ENCODE peak calls at places on chromosomes 16 and 17, in six cellular contexts. A, T, H, W, Z and G are unnamed samples.

GRCh38 chr16:14050297-14051027 is 20.7 kb upstream of the MRTFB start:
- DNase-seq in A (no peak), T (peak), H (no peak), W (no peak), Z (no peak), G (no peak)

GRCh38 chr16:815861-816260 is 15.3 kb upstream of the GNG13 start:
- DNase-seq in A (no peak), T (no peak), H (no peak), W (no peak), Z (no peak), G (no peak)

GRCh38 chr16:65769776-65770438 is 596.6 kb upstream of the CDH5 start:
- DNase-seq in A (no peak), T (no peak), H (no peak), W (peak), Z (no peak), G (no peak)

GRCh38 chr16:14405611-14406537 is 224.2 kb downstream of the PARN start:
- DNase-seq in A (peak), T (peak), H (peak), W (peak), Z (peak), G (peak)

GRCh38 chr16:10625595-10626357 is 45.4 kb upstream of the EMP2 start:
- DNase-seq in A (no peak), T (no peak), H (no peak), W (no peak), Z (peak), G (no peak)

GRCh38 chr16:12009462-12009861 is 32.9 kb downstream of the SNX29 start:
- DNase-seq in A (no peak), T (no peak), H (no peak), W (no peak), Z (no peak), G (no peak)

GRCh38 chr16:87178977-87179376 is 138.2 kb downstream of the C16orf95 start:
- DNase-seq in A (no peak), T (no peak), H (no peak), W (no peak), Z (no peak), G (no peak)

GRCh38 chr17:6660101-6660500 is 8.5 kb downstream of the C17orf100 start:
- DNase-seq in A (no peak), T (no peak), H (no peak), W (no peak), Z (no peak), G (no peak)

GRCh38 chr17:32461853-32462617 is 17.7 kb downstream of the PSMD11 start:
- DNase-seq in A (no peak), T (peak), H (no peak), W (peak), Z (peak), G (no peak)

GRCh38 chr17:77375108-77375507 is 234.3 kb downstream of the SEC14L1 start:
- DNase-seq in A (no peak), T (no peak), H (no peak), W (no peak), Z (no peak), G (no peak)

GRCh38 chr17:77371888-77372443 is 231.2 kb downstream of the SEC14L1 start:
- DNase-seq in A (no peak), T (no peak), H (no peak), W (no peak), Z (no peak), G (no peak)

GRCh38 chr17:77372444-77373297 is 231.9 kb downstream of the SEC14L1 start:
- DNase-seq in A (no peak), T (peak), H (peak), W (peak), Z (peak), G (peak)

GRCh38 chr17:77374170-77374936 is 233.6 kb downstream of the SEC14L1 start:
- DNase-seq in A (no peak), T (peak), H (peak), W (peak), Z (peak), G (peak)

GRCh38 chr17:77373298-77374169 is 232.8 kb downstream of the SEC14L1 start:
- DNase-seq in A (no peak), T (peak), H (no peak), W (no peak), Z (no peak), G (peak)
- TF ChIP-seq POLR2A in A (no peak), T (no peak), H (no peak), W (no peak), Z (peak), G (no peak)

GRCh38 chr16:85910854-85911247 is 11.9 kb downstream of the IRF8 start:
- DNase-seq in A (no peak), T (no peak), H (no peak), W (no peak), Z (no peak), G (no peak)
- TF ChIP-seq TAF1 in A (no peak), T (no peak), H (no peak), W (no peak), Z (no peak), G (no peak)

DNA sequence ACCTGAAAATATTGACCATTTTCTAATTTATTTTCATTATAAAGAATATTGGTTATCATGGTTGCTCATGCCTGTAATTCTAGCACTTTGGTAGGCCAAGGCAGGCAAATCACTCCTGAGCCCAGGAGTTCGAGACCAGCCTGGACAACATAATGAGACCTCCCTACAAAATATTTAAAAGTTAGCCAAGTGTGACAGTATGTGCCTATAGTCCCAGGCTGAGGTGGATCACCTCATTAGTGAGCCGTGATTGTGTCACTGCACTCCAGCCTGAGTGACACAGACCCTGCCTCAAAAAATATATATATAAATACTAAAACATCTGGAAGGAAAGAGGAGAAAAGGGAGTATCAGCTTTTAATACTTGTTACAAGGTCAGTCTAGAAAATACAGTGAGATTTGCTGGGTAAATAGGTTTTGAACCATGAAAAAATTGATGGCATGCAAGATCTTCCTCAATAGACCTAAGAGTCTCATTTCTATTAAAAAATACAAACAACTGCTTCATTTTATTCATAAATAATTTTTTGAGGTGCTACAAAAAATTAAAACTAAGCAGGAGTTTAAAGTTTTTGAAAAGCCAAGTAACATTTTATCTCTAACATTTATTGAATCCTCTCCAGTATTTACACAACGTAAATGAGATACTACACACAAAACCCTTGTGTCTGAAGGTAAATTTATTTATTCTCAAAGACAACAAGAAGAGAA is 47.7 kb downstream of the TUBD1 start:
- DNase-seq in A (no peak), T (no peak), H (no peak), W (no peak), Z (no peak), G (no peak)
- TF ChIP-seq POLR2A in A (no peak), T (no peak), H (no peak), W (no peak), Z (peak), G (no peak)

GRCh38 chr16:3058173-3059030 is 7.0 kb upstream of the IL32 start:
- DNase-seq in A (no peak), T (peak), H (no peak), W (peak), Z (peak), G (no peak)
- TF ChIP-seq TAF1 in A (no peak), T (peak), H (no peak), W (no peak), Z (no peak), G (no peak)

GRCh38 chr16:67170948-67171649 is 761 bp downstream of the NOL3 start:
- DNase-seq in A (no peak), T (no peak), H (no peak), W (no peak), Z (peak), G (no peak)

GRCh38 chr16:67173323-67173722 is 3.0 kb downstream of the NOL3 start:
- DNase-seq in A (no peak), T (peak), H (no peak), W (no peak), Z (no peak), G (no peak)

GRCh38 chr16:67174706-67175231 is 4.4 kb downstream of the NOL3 start:
- DNase-seq in A (no peak), T (no peak), H (no peak), W (no peak), Z (no peak), G (no peak)

GRCh38 chr16:67176662-67177061 is 6.3 kb downstream of the NOL3 start:
- DNase-seq in A (no peak), T (no peak), H (no peak), W (no peak), Z (no peak), G (no peak)

GRCh38 chr16:67173808-67174705 is 3.7 kb downstream of the NOL3 start:
- DNase-seq in A (no peak), T (peak), H (no peak), W (no peak), Z (peak), G (peak)
- TF ChIP-seq POLR2A in A (peak), T (no peak), H (no peak), W (no peak), Z (no peak), G (no peak)

DNA sequence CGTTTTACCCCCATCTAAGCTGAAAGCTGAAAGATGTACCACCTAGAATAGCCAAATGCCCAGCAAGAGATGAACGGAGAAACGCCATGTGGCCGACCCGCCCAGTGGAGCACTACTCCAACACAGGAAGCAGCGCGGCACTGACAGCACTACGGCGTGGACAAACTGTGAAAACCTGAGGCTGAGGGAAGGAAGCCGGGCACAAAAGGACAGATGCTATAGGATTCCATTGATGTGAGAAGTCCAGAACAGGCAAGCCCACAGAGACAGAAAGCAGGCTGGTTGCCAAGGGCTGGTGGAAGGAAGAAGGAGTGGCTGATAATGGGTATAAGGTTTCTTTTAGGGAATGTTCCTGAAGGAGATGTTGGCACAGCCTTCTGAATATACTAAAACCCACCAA is 29.4 kb upstream of the SLC38A8 start:
- DNase-seq in A (no peak), T (no peak), H (no peak), W (no peak), Z (no peak), G (no peak)
- TF ChIP-seq TAF1 in A (no peak), T (no peak), H (no peak), W (no peak), Z (no peak), G (no peak)